ENCODE peak calls at places on chromosomes 16 and 17, in eight cellular contexts. W is activated naive CD4-positive, alpha-beta T cell treated with Interleukin-2 at 50 U/mL for 16 hours; R is T-cell; C is Peyer's patch; H is NCI-H774; N is NCI-H69; V is A172; P is choroid plexus epithelial cell. M is an unnamed sample.

GRCh38 chr17:37276475-37276874 is 99.3 kb upstream of the C17orf78 start:
- DNase-seq in H (no peak), V (peak), N (peak), P (peak), C (no peak), R (no peak), W (no peak), M (no peak)

GRCh38 chr16:24988593-24989338 is 26.4 kb downstream of the ARHGAP17 start:
- DNase-seq in W (no peak), V (peak), N (peak), H (no peak), P (peak), C (peak), R (no peak), M (peak)

GRCh38 chr17:30345527-30346075 is 11.7 kb upstream of the TMIGD1 start:
- DNase-seq in V (peak), W (no peak), P (no peak), H (peak), C (no peak), N (no peak), R (no peak), M (no peak)

GRCh38 chr16:11613381-11614303 is 26.9 kb upstream of the LITAF start:
- DNase-seq in C (peak), N (peak), W (peak), R (no peak), V (peak), H (no peak), P (peak), M (no peak)

GRCh38 chr16:81483064-81483969 is 38.7 kb downstream of the CMIP start:
- DNase-seq in W (no peak), C (no peak), P (peak), R (no peak), V (no peak), N (no peak), H (no peak), M (no peak)

GRCh38 chr16:81810361-81810760 is 31.3 kb downstream of the PLCG2 start:
- DNase-seq in V (no peak), W (no peak), H (no peak), P (no peak), N (no peak), R (no peak), C (no peak), M (no peak)

GRCh38 chr17:15157051-15157450 is 108.1 kb downstream of the PMP22 start:
- DNase-seq in V (no peak), C (no peak), W (no peak), H (no peak), P (peak), R (no peak), N (no peak), M (no peak)

GRCh38 chr17:45342871-45343526 is 26.2 kb upstream of the MAP3K14 start:
- DNase-seq in N (no peak), C (no peak), W (no peak), P (no peak), R (no peak), H (no peak), V (no peak), M (no peak)

GRCh38 chr17:45145035-45145389 is 3.3 kb upstream of the HEXIM1 start:
- DNase-seq in H (no peak), W (no peak), C (no peak), P (no peak), R (no peak), N (no peak), V (no peak), M (no peak)

GRCh38 chr16:70777496-70777895 is 23.5 kb downstream of the VAC14 start:
- DNase-seq in R (no peak), N (no peak), C (peak), V (no peak), P (no peak), H (no peak), W (no peak), M (no peak)

GRCh38 chr16:67963325-67964321 is 4.8 kb downstream of the SLC12A4 start:
- DNase-seq in V (no peak), H (no peak), R (no peak), N (peak), P (peak), W (no peak), C (no peak), M (no peak)

GRCh38 chr16:4351880-4352279 is 759 bp upstream of the PAM16 start:
- DNase-seq in H (no peak), V (no peak), P (no peak), R (no peak), W (peak), N (no peak), C (no peak), M (no peak)

GRCh38 chr17:27751622-27752490 is 48.5 kb downstream of the NOS2 start:
- DNase-seq in W (no peak), R (no peak), N (no peak), H (no peak), V (no peak), C (peak), P (no peak), M (peak)

GRCh38 chr17:56943505-56944125 is 17.2 kb downstream of the COIL start:
- DNase-seq in N (no peak), W (no peak), R (no peak), V (no peak), C (no peak), H (no peak), P (no peak), M (no peak)

GRCh38 chr16:89733792-89734191 is 12.5 kb downstream of the ZNF276 start:
- DNase-seq in R (no peak), C (no peak), P (no peak), V (no peak), W (no peak), H (no peak), N (no peak), M (no peak)

GRCh38 chr17:64083093-64083492 is 46.9 kb downstream of the ERN1 start:
- DNase-seq in N (no peak), C (no peak), W (no peak), P (no peak), H (no peak), V (no peak), R (no peak), M (no peak)

GRCh38 chr17:3656353-3656752 is 12.0 kb downstream of the TAX1BP3 start:
- DNase-seq in W (no peak), P (no peak), V (no peak), R (no peak), H (no peak), C (no peak), N (no peak), M (no peak)

GRCh38 chr17:77064608-77065007 is 76.2 kb upstream of the SEC14L1 start:
- DNase-seq in C (no peak), H (no peak), W (no peak), R (no peak), P (no peak), N (no peak), V (no peak), M (no peak)